ENCODE peak calls at places on chromosomes 5 and 9, in nine cellular contexts. N is tibial nerve; D is T follicular helper cell; P is hypothalamus; Y is T-helper 2 cell; K is RPMI8226; U is AG04450; C is activated naive CD8-positive, alpha-beta T cell treated with anti-CD3 and anti-CD28 coated beads for 36 hours; B is mesenchymal stem cell. G is an unnamed sample.

GRCh38 chr9:81234924-81235610 is 454.3 kb downstream of the TLE1 start:
- DNase-seq in D (no peak), K (no peak), N (no peak), U (no peak), B (no peak), C (no peak), P (no peak), Y (no peak), G (no peak)

GRCh38 chr9:21970800-21971620 is 23.2 kb downstream of the CDKN2A start:
- DNase-seq in C (no peak), K (no peak), Y (no peak), D (no peak), N (no peak), U (no peak), P (no peak), B (no peak), G (no peak)

GRCh38 chr5:125045647-125046046 is 299.2 kb upstream of the ZNF608 start:
- DNase-seq in D (no peak), N (no peak), B (no peak), U (no peak), P (no peak), C (no peak), Y (no peak), K (no peak), G (no peak)

GRCh38 chr9:136657975-136658848 is 4.5 kb upstream of the EGFL7 start:
- DNase-seq in B (no peak), P (no peak), N (no peak), C (no peak), D (no peak), U (no peak), K (no peak), Y (no peak), G (no peak)

GRCh38 chr9:88462191-88462590 is 72.8 kb upstream of the NXNL2 start:
- DNase-seq in P (no peak), K (no peak), N (no peak), U (no peak), Y (no peak), C (no peak), B (no peak), D (no peak), G (no peak)

GRCh38 chr9:22005700-22006605 is 3.2 kb downstream of the CDKN2B start:
- DNase-seq in C (no peak), B (peak), D (no peak), U (no peak), Y (no peak), K (no peak), N (no peak), P (no peak), G (no peak)

GRCh38 chr5:62633243-62633642 is 54.6 kb downstream of the LRRC70 start:
- DNase-seq in D (no peak), Y (no peak), N (no peak), K (no peak), P (no peak), B (no peak), U (no peak), C (no peak), G (no peak)

GRCh38 chr9:123679330-123679987 is 250.5 kb downstream of the DENND1A start:
- DNase-seq in P (no peak), U (no peak), Y (no peak), C (peak), B (peak), D (no peak), N (no peak), K (peak), G (no peak)

GRCh38 chr9:129128689-129129088 is 17.5 kb downstream of the PTPA start:
- DNase-seq in K (no peak), N (no peak), P (no peak), D (no peak), U (no peak), C (no peak), Y (no peak), B (no peak), G (no peak)

GRCh38 chr5:1804001-1804690 is 2.9 kb downstream of the NDUFS6 start:
- DNase-seq in Y (no peak), P (no peak), K (no peak), N (no peak), B (no peak), D (no peak), C (no peak), U (no peak), G (no peak)

GRCh38 chr9:126569036-126569435 is 44.7 kb upstream of the LMX1B start:
- DNase-seq in Y (no peak), P (no peak), C (no peak), B (no peak), U (no peak), K (no peak), D (no peak), N (no peak), G (no peak)

G was measured in SJSA1.